ENCODE peak calls at places on chromosomes 4 and X, in ten cellular contexts. One of them, this sample, is unnamed.

GRCh38 chr4:80143305-80143679 is 54.0 kb upstream of the PRDM8 start:
- DNase-seq in CD8-positive, alpha-beta T cell: no peak
- DNase-seq in mucosa of descending colon: no peak
- DNase-seq in OCI-LY7: no peak
- DNase-seq in dorsolateral prefrontal cortex: no peak
- DNase-seq in foreskin fibroblast: no peak
- DNase-seq in lower leg skin: no peak
- DNase-seq in GM23338: no peak
- DNase-seq in heart right ventricle: no peak
- DNase-seq in pancreas: no peak
- DNase-seq in this sample: no peak

GRCh38 chrX:68934922-68935321 is 106.1 kb downstream of the EFNB1 start:
- DNase-seq in CD8-positive, alpha-beta T cell: no peak
- DNase-seq in mucosa of descending colon: no peak
- DNase-seq in OCI-LY7: no peak
- DNase-seq in dorsolateral prefrontal cortex: no peak
- DNase-seq in foreskin fibroblast: no peak
- DNase-seq in lower leg skin: peak; percentile 74
- DNase-seq in GM23338: no peak
- DNase-seq in heart right ventricle: no peak
- DNase-seq in pancreas: no peak
- DNase-seq in this sample: no peak

GRCh38 chrX:99353412-99353811 is 1056.7 kb downstream of the PCDH19 start:
- DNase-seq in CD8-positive, alpha-beta T cell: no peak
- DNase-seq in mucosa of descending colon: no peak
- DNase-seq in OCI-LY7: no peak
- DNase-seq in dorsolateral prefrontal cortex: no peak
- DNase-seq in foreskin fibroblast: no peak
- DNase-seq in lower leg skin: no peak
- DNase-seq in GM23338: no peak
- DNase-seq in heart right ventricle: no peak
- DNase-seq in pancreas: no peak
- DNase-seq in this sample: no peak

GRCh38 chrX:67780694-67781109 is 236.9 kb downstream of the AR start:
- DNase-seq in CD8-positive, alpha-beta T cell: no peak
- DNase-seq in mucosa of descending colon: peak; percentile 18
- DNase-seq in OCI-LY7: no peak
- DNase-seq in dorsolateral prefrontal cortex: peak; percentile 19
- DNase-seq in foreskin fibroblast: peak; percentile 91
- DNase-seq in lower leg skin: peak; percentile 89
- DNase-seq in GM23338: no peak
- DNase-seq in heart right ventricle: peak; percentile 86
- DNase-seq in pancreas: no peak
- DNase-seq in this sample: peak; percentile 84

GRCh38 chr4:6840062-6840976 is 57.8 kb downstream of the KIAA0232 start:
- DNase-seq in CD8-positive, alpha-beta T cell: no peak
- DNase-seq in mucosa of descending colon: no peak
- DNase-seq in OCI-LY7: no peak
- DNase-seq in dorsolateral prefrontal cortex: no peak
- DNase-seq in foreskin fibroblast: peak; percentile 66
- DNase-seq in lower leg skin: no peak
- DNase-seq in GM23338: no peak
- DNase-seq in heart right ventricle: peak; percentile 40
- DNase-seq in pancreas: no peak
- DNase-seq in this sample: no peak

GRCh38 chr4:8725071-8725841 is 132.7 kb downstream of the CPZ start:
- DNase-seq in CD8-positive, alpha-beta T cell: no peak
- DNase-seq in mucosa of descending colon: no peak
- DNase-seq in OCI-LY7: no peak
- DNase-seq in dorsolateral prefrontal cortex: peak; percentile 13
- DNase-seq in foreskin fibroblast: no peak
- DNase-seq in lower leg skin: peak; percentile 67
- DNase-seq in GM23338: peak; percentile 26
- DNase-seq in heart right ventricle: no peak
- DNase-seq in pancreas: peak; percentile 74
- DNase-seq in this sample: peak; percentile 20

GRCh38 chrX:113920661-113921060 is 663.2 kb upstream of the HTR2C start:
- DNase-seq in CD8-positive, alpha-beta T cell: no peak
- DNase-seq in mucosa of descending colon: no peak
- DNase-seq in OCI-LY7: no peak
- DNase-seq in dorsolateral prefrontal cortex: no peak
- DNase-seq in foreskin fibroblast: no peak
- DNase-seq in lower leg skin: no peak
- DNase-seq in GM23338: no peak
- DNase-seq in heart right ventricle: no peak
- DNase-seq in pancreas: no peak
- DNase-seq in this sample: no peak

GRCh38 chrX:4550018-4550417 is 836.6 kb upstream of the PRKX start:
- DNase-seq in CD8-positive, alpha-beta T cell: no peak
- DNase-seq in mucosa of descending colon: no peak
- DNase-seq in OCI-LY7: peak; percentile 3
- DNase-seq in dorsolateral prefrontal cortex: no peak
- DNase-seq in foreskin fibroblast: no peak
- DNase-seq in lower leg skin: no peak
- DNase-seq in GM23338: peak; percentile 40
- DNase-seq in heart right ventricle: no peak
- DNase-seq in pancreas: no peak
- DNase-seq in this sample: no peak

GRCh38 chrX:55489315-55490009 is at the start of gene USP51:
- DNase-seq in CD8-positive, alpha-beta T cell: peak; percentile 34
- DNase-seq in mucosa of descending colon: peak; percentile 44
- DNase-seq in OCI-LY7: peak; percentile 5
- DNase-seq in dorsolateral prefrontal cortex: peak; percentile 20
- DNase-seq in foreskin fibroblast: no peak
- DNase-seq in lower leg skin: peak; percentile 85
- DNase-seq in GM23338: peak; percentile 73
- DNase-seq in heart right ventricle: peak; percentile 49
- DNase-seq in pancreas: peak; percentile 67
- DNase-seq in this sample: peak; percentile 49

GRCh38 chrX:131058136-131058868 is at the start of gene ARHGAP36:
- DNase-seq in CD8-positive, alpha-beta T cell: no peak
- DNase-seq in mucosa of descending colon: peak; percentile 20
- DNase-seq in OCI-LY7: no peak
- DNase-seq in dorsolateral prefrontal cortex: no peak
- DNase-seq in foreskin fibroblast: no peak
- DNase-seq in lower leg skin: no peak
- DNase-seq in GM23338: peak; percentile 27
- DNase-seq in heart right ventricle: no peak
- DNase-seq in pancreas: peak; percentile 64
- DNase-seq in this sample: no peak

GRCh38 chrX:131057706-131058105 is 440 bp upstream of the ARHGAP36 start:
- DNase-seq in CD8-positive, alpha-beta T cell: no peak
- DNase-seq in mucosa of descending colon: no peak
- DNase-seq in OCI-LY7: no peak
- DNase-seq in dorsolateral prefrontal cortex: no peak
- DNase-seq in foreskin fibroblast: no peak
- DNase-seq in lower leg skin: no peak
- DNase-seq in GM23338: peak; percentile 37
- DNase-seq in heart right ventricle: no peak
- DNase-seq in pancreas: no peak
- DNase-seq in this sample: no peak

GRCh38 chrX:131053076-131053475 is 5.1 kb upstream of the ARHGAP36 start:
- DNase-seq in CD8-positive, alpha-beta T cell: no peak
- DNase-seq in mucosa of descending colon: no peak
- DNase-seq in OCI-LY7: no peak
- DNase-seq in dorsolateral prefrontal cortex: no peak
- DNase-seq in foreskin fibroblast: no peak
- DNase-seq in lower leg skin: no peak
- DNase-seq in GM23338: no peak
- DNase-seq in heart right ventricle: no peak
- DNase-seq in pancreas: no peak
- DNase-seq in this sample: no peak
- TF ChIP-seq CTCF in CD8-positive, alpha-beta T cell: no peak
- TF ChIP-seq CTCF in mucosa of descending colon: no peak
- TF ChIP-seq CTCF in OCI-LY7: no peak
- TF ChIP-seq CTCF in dorsolateral prefrontal cortex: no peak
- TF ChIP-seq CTCF in foreskin fibroblast: no peak
- TF ChIP-seq CTCF in lower leg skin: no peak
- TF ChIP-seq CTCF in GM23338: no peak
- TF ChIP-seq CTCF in heart right ventricle: no peak
- TF ChIP-seq CTCF in pancreas: no peak
- TF ChIP-seq CTCF in this sample: no peak

GRCh38 chr4:174038481-174038880 is 245.0 kb downstream of the FBXO8 start:
- DNase-seq in CD8-positive, alpha-beta T cell: no peak
- DNase-seq in mucosa of descending colon: no peak
- DNase-seq in OCI-LY7: no peak
- DNase-seq in dorsolateral prefrontal cortex: no peak
- DNase-seq in foreskin fibroblast: no peak
- DNase-seq in lower leg skin: no peak
- DNase-seq in GM23338: no peak
- DNase-seq in heart right ventricle: no peak
- DNase-seq in pancreas: no peak
- DNase-seq in this sample: no peak
- H3K4me3 ChIP-seq in CD8-positive, alpha-beta T cell: no peak overlapping the region
- H3K4me3 ChIP-seq in mucosa of descending colon: no peak overlapping the region
- H3K4me3 ChIP-seq in OCI-LY7: no peak overlapping the region
- H3K4me3 ChIP-seq in dorsolateral prefrontal cortex: no peak overlapping the region
- H3K4me3 ChIP-seq in foreskin fibroblast: no peak overlapping the region
- H3K4me3 ChIP-seq in lower leg skin: no peak overlapping the region
- H3K4me3 ChIP-seq in GM23338: no peak overlapping the region
- H3K4me3 ChIP-seq in heart right ventricle: no peak overlapping the region
- H3K4me3 ChIP-seq in pancreas: no peak overlapping the region
- H3K4me3 ChIP-seq in this sample: no peak overlapping the region

DNA sequence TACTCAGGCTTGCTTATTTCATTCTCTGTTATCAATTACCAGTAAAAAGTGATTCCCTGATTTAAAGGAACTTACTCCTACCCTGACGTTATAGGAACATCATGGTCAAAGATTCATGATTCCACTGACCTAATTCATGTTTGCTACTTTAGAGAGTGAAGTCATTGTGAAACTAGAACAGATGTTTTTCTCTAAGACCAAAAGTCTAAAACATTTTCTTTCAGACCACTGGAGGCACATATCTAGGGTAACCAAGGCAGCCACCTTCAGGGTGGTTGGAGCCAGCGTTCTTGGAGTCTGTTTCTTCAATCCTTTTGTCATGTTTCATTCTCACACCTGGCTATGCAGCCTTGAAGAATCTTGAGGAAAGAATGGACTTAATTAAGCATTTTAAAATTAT is 77.8 kb downstream of the GALNTL6 start:
- DNase-seq in CD8-positive, alpha-beta T cell: no peak
- DNase-seq in mucosa of descending colon: no peak
- DNase-seq in OCI-LY7: no peak
- DNase-seq in dorsolateral prefrontal cortex: no peak
- DNase-seq in foreskin fibroblast: no peak
- DNase-seq in lower leg skin: no peak
- DNase-seq in GM23338: peak; percentile 8
- DNase-seq in heart right ventricle: no peak
- DNase-seq in pancreas: no peak
- DNase-seq in this sample: no peak
- TF ChIP-seq CTCF in CD8-positive, alpha-beta T cell: no peak
- TF ChIP-seq CTCF in mucosa of descending colon: no peak
- TF ChIP-seq CTCF in OCI-LY7: no peak
- TF ChIP-seq CTCF in dorsolateral prefrontal cortex: no peak
- TF ChIP-seq CTCF in foreskin fibroblast: no peak
- TF ChIP-seq CTCF in lower leg skin: no peak
- TF ChIP-seq CTCF in GM23338: no peak
- TF ChIP-seq CTCF in heart right ventricle: no peak
- TF ChIP-seq CTCF in pancreas: no peak
- TF ChIP-seq CTCF in this sample: no peak

DNA sequence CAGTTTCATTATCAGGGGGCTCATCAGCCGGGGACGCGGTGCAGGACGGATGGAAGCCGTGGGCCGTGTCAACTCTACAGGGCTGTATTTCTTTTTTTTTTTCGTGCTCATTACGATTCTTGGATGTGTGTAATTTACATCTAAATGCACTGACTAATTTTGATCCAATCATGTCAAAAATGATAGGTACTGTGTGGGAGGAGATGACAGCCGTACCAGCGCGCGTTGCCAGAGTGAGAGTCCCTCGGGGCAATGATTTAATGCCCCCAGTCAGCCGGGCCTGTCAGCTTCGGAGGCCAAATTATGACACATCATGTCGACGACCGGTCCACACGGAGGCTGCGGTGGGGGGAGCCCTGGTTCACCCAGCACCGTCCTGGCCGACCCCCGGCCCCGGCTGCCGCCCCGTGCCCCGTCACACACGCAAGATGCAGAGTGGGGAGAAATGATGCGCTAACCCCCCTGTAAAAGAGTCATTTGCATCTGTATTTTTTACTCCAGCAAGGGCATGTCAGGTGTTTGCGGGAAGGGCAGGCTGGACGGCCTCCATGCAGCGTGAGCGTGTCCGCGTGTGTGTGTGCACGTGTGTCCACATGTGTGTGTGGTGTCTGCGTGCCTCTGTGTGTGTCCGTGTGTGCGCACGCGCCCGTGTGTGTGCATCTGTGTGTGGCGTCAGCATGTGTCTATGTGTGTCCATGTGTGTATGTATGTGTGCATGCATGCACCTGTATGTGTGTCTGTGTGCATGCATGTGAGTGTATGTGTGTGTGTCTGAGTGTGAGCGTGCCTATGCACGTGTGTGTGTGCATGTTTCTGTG is 74.3 kb upstream of the PPP2R3B start:
- DNase-seq in CD8-positive, alpha-beta T cell: no peak
- DNase-seq in mucosa of descending colon: no peak
- DNase-seq in OCI-LY7: no peak
- DNase-seq in dorsolateral prefrontal cortex: no peak
- DNase-seq in foreskin fibroblast: no peak
- DNase-seq in lower leg skin: peak; percentile 78
- DNase-seq in GM23338: no peak
- DNase-seq in heart right ventricle: no peak
- DNase-seq in pancreas: no peak
- DNase-seq in this sample: no peak
- H3K4me3 ChIP-seq in CD8-positive, alpha-beta T cell: no peak overlapping the region
- H3K4me3 ChIP-seq in mucosa of descending colon: no peak overlapping the region
- H3K4me3 ChIP-seq in OCI-LY7: no peak overlapping the region
- H3K4me3 ChIP-seq in dorsolateral prefrontal cortex: no peak overlapping the region
- H3K4me3 ChIP-seq in foreskin fibroblast: no peak overlapping the region
- H3K4me3 ChIP-seq in lower leg skin: no peak overlapping the region
- H3K4me3 ChIP-seq in GM23338: no peak overlapping the region
- H3K4me3 ChIP-seq in heart right ventricle: no peak overlapping the region
- H3K4me3 ChIP-seq in pancreas: no peak overlapping the region
- H3K4me3 ChIP-seq in this sample: no peak overlapping the region

DNA sequence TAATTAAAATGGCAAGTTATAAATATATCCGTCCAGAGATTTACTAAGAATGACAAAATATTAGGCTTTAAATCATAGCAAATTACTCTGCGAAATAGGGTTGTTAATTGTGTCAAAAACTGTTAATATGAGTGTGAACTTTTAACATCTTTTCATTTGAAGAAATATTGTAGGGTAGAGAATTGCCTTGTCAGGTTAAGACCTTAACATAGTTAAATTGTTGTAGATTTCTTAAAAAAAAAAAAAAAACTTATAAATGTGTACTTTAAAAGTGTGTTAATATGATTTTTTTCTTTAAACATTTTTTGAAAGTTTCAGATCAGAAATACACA is 107.7 kb upstream of the TLR2 start:
- DNase-seq in CD8-positive, alpha-beta T cell: no peak
- DNase-seq in mucosa of descending colon: no peak
- DNase-seq in OCI-LY7: no peak
- DNase-seq in dorsolateral prefrontal cortex: no peak
- DNase-seq in foreskin fibroblast: no peak
- DNase-seq in lower leg skin: no peak
- DNase-seq in GM23338: no peak
- DNase-seq in heart right ventricle: no peak
- DNase-seq in pancreas: no peak
- DNase-seq in this sample: no peak
- TF ChIP-seq CTCF in CD8-positive, alpha-beta T cell: no peak
- TF ChIP-seq CTCF in mucosa of descending colon: peak; percentile 6
- TF ChIP-seq CTCF in OCI-LY7: no peak
- TF ChIP-seq CTCF in dorsolateral prefrontal cortex: peak; percentile 5
- TF ChIP-seq CTCF in foreskin fibroblast: no peak
- TF ChIP-seq CTCF in lower leg skin: no peak
- TF ChIP-seq CTCF in GM23338: no peak
- TF ChIP-seq CTCF in heart right ventricle: no peak
- TF ChIP-seq CTCF in pancreas: no peak
- TF ChIP-seq CTCF in this sample: peak; percentile 7

This sample was measured in left lung.